ENCODE peak calls at places on chromosomes 13 and 19, in six cellular contexts. I is astrocyte; O is BE2C; U is CD8-positive, alpha-beta T cell; T is ovary; X is heart right ventricle. E is an unnamed sample.

GRCh38 chr13:43083750-43084149 is 60.4 kb downstream of the DNAJC15 start:
- DNase-seq in I (no peak), O (no peak), U (no peak), T (no peak), X (no peak), E (no peak)

GRCh38 chr13:47175172-47175806 is 278.4 kb upstream of the HTR2A start:
- DNase-seq in I (peak; percentile 94), O (no peak), U (no peak), T (no peak), X (no peak), E (no peak)

GRCh38 chr19:2273356-2274184 is 8.4 kb downstream of the PEAK3 start:
- DNase-seq in I (peak; percentile 38), O (peak; percentile 96), U (peak; percentile 86), T (peak; percentile 87), X (peak; percentile 71), E (peak; percentile 70)

GRCh38 chr19:40523322-40524047 is 53.2 kb upstream of the SHKBP1 start:
- DNase-seq in I (peak; percentile 22), O (peak; percentile 88), U (no peak), T (peak; percentile 68), X (peak; percentile 36), E (peak; percentile 36)

GRCh38 chr13:24060993-24061392 is 99.5 kb upstream of the SPATA13 start:
- DNase-seq in I (no peak), O (no peak), U (no peak), T (no peak), X (no peak), E (no peak)

GRCh38 chr19:10000171-10000826 is 10.0 kb downstream of the COL5A3 start:
- DNase-seq in I (peak; percentile 23), O (peak; percentile 80), U (peak; percentile 71), T (peak; percentile 77), X (peak; percentile 51), E (peak; percentile 59)

GRCh38 chr13:67117010-67117550 is 113.1 kb downstream of the PCDH9 start:
- DNase-seq in I (no peak), O (no peak), U (no peak), T (no peak), X (no peak), E (no peak)

GRCh38 chr19:30757836-30758617 is 385.8 kb downstream of the ZNF536 start:
- DNase-seq in I (no peak), O (no peak), U (no peak), T (no peak), X (no peak), E (no peak)

GRCh38 chr13:114166381-114167131 is 12.5 kb upstream of the CFAP97D2 start:
- DNase-seq in I (no peak), O (no peak), U (no peak), T (no peak), X (peak; percentile 34), E (no peak)

GRCh38 chr19:4173479-4174211 is 8.7 kb downstream of the SIRT6 start:
- DNase-seq in I (no peak), O (no peak), U (no peak), T (no peak), X (no peak), E (peak; percentile 26)

GRCh38 chr13:31469377-31469776 is 269.6 kb downstream of the B3GLCT start:
- DNase-seq in I (no peak), O (no peak), U (no peak), T (no peak), X (no peak), E (no peak)

GRCh38 chr19:708154-709141 is at the start of gene PALM:
- DNase-seq in I (no peak), O (peak; percentile 61), U (no peak), T (peak; percentile 74), X (no peak), E (no peak)

GRCh38 chr19:35055715-35056179 is 14.2 kb downstream of the HPN start:
- DNase-seq in I (no peak), O (no peak), U (no peak), T (no peak), X (no peak), E (no peak)

GRCh38 chr13:30128095-30128494 is 179.3 kb downstream of the KATNAL1 start:
- DNase-seq in I (no peak), O (no peak), U (no peak), T (no peak), X (no peak), E (no peak)

GRCh38 chr19:5022066-5022860 is 53.4 kb downstream of the KDM4B start:
- DNase-seq in I (no peak), O (no peak), U (no peak), T (no peak), X (no peak), E (no peak)

GRCh38 chr13:106507560-106508274 is 27.7 kb downstream of the EFNB2 start:
- DNase-seq in I (peak; percentile 99), O (no peak), U (no peak), T (no peak), X (no peak), E (no peak)

GRCh38 chr13:82248713-82249112 is 1633.6 kb downstream of the SLITRK1 start:
- DNase-seq in I (no peak), O (no peak), U (no peak), T (no peak), X (no peak), E (no peak)

GRCh38 chr13:40679586-40679985 is 13.1 kb upstream of the FOXO1 start:
- DNase-seq in I (no peak), O (no peak), U (no peak), T (no peak), X (no peak), E (no peak)

GRCh38 chr13:94169783-94170513 is 309.5 kb downstream of the DCT start:
- DNase-seq in I (peak; percentile 36), O (peak; percentile 8), U (no peak), T (no peak), X (no peak), E (no peak)

GRCh38 chr13:51240178-51240577 is 18.0 kb downstream of the FAM124A start:
- DNase-seq in I (no peak), O (no peak), U (no peak), T (no peak), X (no peak), E (no peak)

GRCh38 chr19:42606660-42607351 is 12.1 kb upstream of the CEACAM8 start:
- DNase-seq in I (no peak), O (peak; percentile 74), U (no peak), T (no peak), X (no peak), E (peak; percentile 92)

GRCh38 chr13:20160346-20161274 is at the start of gene GJA3:
- DNase-seq in I (peak; percentile 18), O (no peak), U (peak; percentile 77), T (peak; percentile 43), X (peak; percentile 61), E (no peak)

GRCh38 chr19:55098716-55099556 is 18.5 kb downstream of the PPP1R12C start:
- DNase-seq in I (no peak), O (no peak), U (no peak), T (no peak), X (no peak), E (peak; percentile 68)

GRCh38 chr19:19568802-19569756 is 31.0 kb downstream of the CILP2 start:
- DNase-seq in I (peak; percentile 59), O (no peak), U (no peak), T (no peak), X (no peak), E (no peak)

DNA sequence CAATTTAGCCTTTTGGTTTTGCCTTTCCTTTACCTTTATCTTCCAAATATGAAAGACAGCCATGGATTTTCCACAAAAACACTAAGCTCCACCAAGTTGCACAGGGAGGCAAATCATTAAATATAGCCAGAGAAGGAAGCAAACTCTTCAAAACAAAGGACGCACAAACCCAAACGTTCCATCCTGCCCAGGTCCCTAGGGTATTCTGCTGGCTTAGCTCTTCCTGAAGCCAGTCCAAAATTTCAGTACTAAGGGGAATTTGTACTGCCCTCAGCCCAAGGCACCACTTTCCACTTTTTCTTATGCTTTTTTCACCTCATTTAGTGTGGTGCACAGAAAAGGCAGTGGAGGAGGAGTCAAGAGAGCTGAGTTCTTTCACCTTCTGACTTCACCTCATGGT is 169.9 kb downstream of the FLT1 start:
- DNase-seq in I (no peak), O (no peak), U (no peak), T (no peak), X (peak; percentile 53), E (no peak)
- H3K4me3 ChIP-seq in I (no peak overlapping the region), O (no peak overlapping the region), U (no peak overlapping the region), T (no peak overlapping the region), X (no peak overlapping the region), E (no peak overlapping the region)

DNA sequence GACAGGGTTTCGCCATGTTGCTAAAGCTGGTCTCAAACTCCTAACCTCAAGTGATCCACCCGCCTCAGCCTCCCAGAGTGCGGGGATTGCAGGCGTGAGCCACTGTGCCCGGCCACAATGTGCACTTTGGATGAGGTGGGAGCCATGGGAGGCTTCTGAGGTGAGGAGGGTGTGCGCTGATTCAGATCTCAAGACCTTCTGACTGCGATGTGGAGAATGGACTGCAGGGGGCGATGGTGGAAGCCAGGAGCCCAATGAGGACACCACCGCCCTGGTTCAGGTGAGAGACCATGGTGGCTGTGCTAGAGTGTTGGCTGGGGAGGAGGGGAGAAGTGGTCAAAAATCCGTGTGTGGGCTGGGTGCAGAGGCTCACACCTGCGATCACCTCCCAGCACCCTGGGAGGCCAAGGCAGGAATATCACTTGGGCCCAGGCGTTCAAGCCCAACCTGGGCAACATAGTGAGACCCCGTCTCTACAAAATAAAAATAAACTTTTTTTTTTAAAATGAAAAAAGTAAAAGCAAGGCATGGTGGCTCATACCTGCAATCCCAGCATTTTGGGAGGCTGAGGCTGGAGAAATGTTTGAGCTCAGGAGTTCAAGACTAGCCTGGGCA is 5.6 kb downstream of the INAFM1 start:
- DNase-seq in I (no peak), O (peak; percentile 51), U (no peak), T (no peak), X (no peak), E (no peak)
- TF ChIP-seq CTCF in I (peak; percentile 12), O (peak; percentile 52), U (peak; percentile 23), T (no peak), X (peak; percentile 31), E (no peak)

GRCh38 chr19:38699027-38699346 is 45.3 kb downstream of the CAPN12 start:
- DNase-seq in I (no peak), O (no peak), U (no peak), T (no peak), X (no peak), E (no peak)

GRCh38 chr19:38699647-38700349 is 44.5 kb downstream of the CAPN12 start:
- DNase-seq in I (no peak), O (no peak), U (no peak), T (no peak), X (no peak), E (no peak)

GRCh38 chr19:38697197-38697596 is 47.1 kb downstream of the CAPN12 start:
- DNase-seq in I (no peak), O (no peak), U (no peak), T (no peak), X (no peak), E (no peak)

GRCh38 chr19:38697641-38698071 is 46.6 kb downstream of the CAPN12 start:
- DNase-seq in I (no peak), O (no peak), U (no peak), T (no peak), X (no peak), E (no peak)

GRCh38 chr19:38698225-38699026 is 45.8 kb downstream of the CAPN12 start:
- DNase-seq in I (no peak), O (no peak), U (no peak), T (no peak), X (no peak), E (no peak)
- H3K4me3 ChIP-seq in I (no peak overlapping the region), O (no peak overlapping the region), U (no peak overlapping the region), T (no peak overlapping the region), X (no peak overlapping the region), E (no peak overlapping the region)

DNA sequence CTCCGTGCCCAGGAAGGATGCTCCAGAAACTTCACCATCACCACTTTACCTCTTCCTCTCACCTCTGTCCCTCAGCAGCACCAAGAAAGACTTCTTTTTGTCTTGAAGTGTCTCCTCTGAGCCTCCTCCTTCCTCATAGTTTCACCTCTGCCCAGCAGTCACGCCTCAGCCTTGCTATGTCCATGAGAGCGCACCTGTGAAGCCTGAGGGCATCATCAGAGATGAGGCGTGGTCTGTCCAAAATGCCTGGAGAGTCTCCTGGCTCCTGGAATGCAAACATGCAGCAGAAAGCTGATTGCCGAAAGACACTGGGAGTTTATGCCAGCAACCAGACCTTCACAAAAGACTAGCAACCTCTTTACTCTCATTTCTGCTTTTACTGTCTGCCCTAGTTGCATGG is 336.6 kb downstream of the TEX29 start:
- DNase-seq in I (no peak), O (no peak), U (peak; percentile 23), T (no peak), X (no peak), E (no peak)
- TF ChIP-seq CTCF in I (no peak), O (no peak), U (no peak), T (no peak), X (no peak), E (no peak)